ENCODE peak calls at places on chromosomes 3 and 15, in five cellular contexts. Y is HepG2, G is A549, D is K562, Q is GM12878. K is an unnamed sample.

GRCh38 chr3:111902534-111902933 is 43.5 kb downstream of the PHLDB2 start:
- DNase-seq in Q (no peak), D (no peak), G (no peak), Y (no peak), K (no peak)

GRCh38 chr3:107981471-107982111 is 109.2 kb downstream of the CD47 start:
- DNase-seq in G (no peak), Q (no peak), D (no peak), Y (no peak), K (no peak)

GRCh38 chr3:37992271-37993066 is 1.9 kb downstream of the VILL start:
- DNase-seq in G (no peak), D (peak), Y (peak), Q (no peak), K (no peak)

GRCh38 chr15:69958494-69959134 is 139.1 kb downstream of the TLE3 start:
- DNase-seq in Q (no peak), G (no peak), D (no peak), Y (no peak), K (peak)

GRCh38 chr15:73884159-73884558 is 10.8 kb downstream of the TBC1D21 start:
- DNase-seq in D (no peak), G (no peak), Q (no peak), Y (no peak), K (no peak)

GRCh38 chr3:38122712-38123290 is 14.1 kb downstream of the ACAA1 start:
- DNase-seq in Y (no peak), G (no peak), D (no peak), Q (no peak), K (no peak)

GRCh38 chr15:61116830-61117229 is 112.3 kb downstream of the RORA start:
- DNase-seq in D (no peak), Q (no peak), G (no peak), Y (no peak), K (no peak)

GRCh38 chr3:126394977-126395321 is 240 bp downstream of the CFAP100 start:
- DNase-seq in Y (no peak), D (no peak), Q (no peak), G (no peak), K (peak)

GRCh38 chr3:114320251-114320650 is 26.4 kb downstream of the TIGIT start:
- DNase-seq in Q (no peak), G (no peak), Y (no peak), D (no peak), K (no peak)

GRCh38 chr15:91881551-91882297 is 28.2 kb downstream of the SLCO3A1 start:
- DNase-seq in D (no peak), G (no peak), Y (no peak), Q (no peak), K (no peak)

GRCh38 chr3:137687181-137687880 is 76.8 kb upstream of the SOX14 start:
- DNase-seq in Q (no peak), Y (no peak), G (no peak), D (no peak), K (no peak)

GRCh38 chr15:28944286-28944685 is 58.5 kb downstream of the APBA2 start:
- DNase-seq in G (no peak), D (no peak), Y (no peak), Q (no peak), K (no peak)

GRCh38 chr3:181278468-181279238 is 289.1 kb upstream of the DNAJC19 start:
- DNase-seq in D (peak), Y (no peak), G (no peak), Q (no peak), K (no peak)

GRCh38 chr3:12746419-12746818 is 12.6 kb downstream of the TMEM40 start:
- DNase-seq in D (no peak), Y (no peak), G (no peak), Q (no peak), K (no peak)

GRCh38 chr3:36600413-36600812 is 163.9 kb downstream of the DCLK3 start:
- DNase-seq in Y (no peak), G (no peak), Q (no peak), D (no peak), K (no peak)

GRCh38 chr3:56937580-56937979 is 122.9 kb upstream of the SPATA12 start:
- DNase-seq in G (no peak), Q (no peak), Y (no peak), D (no peak), K (no peak)

GRCh38 chr15:52140646-52141045 is 28.1 kb upstream of the BCL2L10 start:
- DNase-seq in Y (no peak), D (no peak), G (no peak), Q (no peak), K (no peak)

GRCh38 chr3:129230311-129231019 is 18.9 kb upstream of the COPG1 start:
- DNase-seq in Y (peak), D (peak), Q (no peak), G (no peak), K (no peak)

GRCh38 chr3:46191730-46192129 is 16.4 kb downstream of the CCR1 start:
- DNase-seq in Q (no peak), Y (no peak), D (no peak), G (no peak), K (no peak)

GRCh38 chr3:2300938-2301337 is 202.3 kb downstream of the CNTN4 start:
- DNase-seq in Y (no peak), Q (no peak), G (no peak), D (no peak), K (no peak)

GRCh38 chr3:195060531-195061385 is 210.2 kb downstream of the XXYLT1 start:
- DNase-seq in Y (no peak), Q (no peak), D (no peak), G (no peak), K (no peak)

GRCh38 chr3:15512173-15512572 is 9.3 kb downstream of the COLQ start:
- DNase-seq in Q (no peak), G (no peak), Y (no peak), D (no peak), K (no peak)

GRCh38 chr3:156388469-156389150 is 166.3 kb downstream of the SSR3 start:
- DNase-seq in G (no peak), D (no peak), Q (no peak), Y (no peak), K (no peak)

GRCh38 chr3:17805461-17805940 is 63.1 kb upstream of the TBC1D5 start:
- DNase-seq in D (no peak), Q (no peak), G (no peak), Y (no peak), K (no peak)

GRCh38 chr3:4977001-4977888 is 2.0 kb upstream of the BHLHE40 start:
- DNase-seq in Y (peak), D (peak), G (peak), Q (peak), K (peak)

GRCh38 chr3:278300-279064 is 81.9 kb downstream of the CHL1 start:
- DNase-seq in G (no peak), Y (no peak), D (no peak), Q (peak), K (no peak)

GRCh38 chr15:44775923-44776322 is 39.6 kb downstream of the TRIM69 start:
- DNase-seq in Q (no peak), D (no peak), Y (no peak), G (no peak), K (no peak)

GRCh38 chr15:77187751-77188464 is 117.0 kb upstream of the TSPAN3 start:
- DNase-seq in Y (no peak), G (no peak), D (no peak), Q (peak), K (no peak)

GRCh38 chr3:128546646-128547045 is 53.6 kb upstream of the GATA2 start:
- DNase-seq in Y (peak), D (no peak), Q (no peak), G (no peak), K (no peak)

GRCh38 chr3:57961828-57962447 is 46.3 kb upstream of the FLNB start:
- DNase-seq in Q (no peak), D (peak), Y (peak), G (no peak), K (no peak)

GRCh38 chr3:170709046-170709445 is 123.2 kb upstream of the SLC7A14 start:
- DNase-seq in G (no peak), Y (no peak), Q (no peak), D (no peak), K (no peak)

GRCh38 chr15:61383421-61383820 is 154.3 kb upstream of the RORA start:
- DNase-seq in Q (no peak), G (no peak), Y (no peak), D (no peak), K (no peak)

GRCh38 chr3:132332082-132332964 is 15.1 kb downstream of the ACP3 start:
- DNase-seq in Y (no peak), Q (no peak), G (no peak), D (no peak), K (no peak)
- TF ChIP-seq ESRRA in Y (no peak), Q (no peak), G (no peak), D (no peak), K (no peak)

DNA sequence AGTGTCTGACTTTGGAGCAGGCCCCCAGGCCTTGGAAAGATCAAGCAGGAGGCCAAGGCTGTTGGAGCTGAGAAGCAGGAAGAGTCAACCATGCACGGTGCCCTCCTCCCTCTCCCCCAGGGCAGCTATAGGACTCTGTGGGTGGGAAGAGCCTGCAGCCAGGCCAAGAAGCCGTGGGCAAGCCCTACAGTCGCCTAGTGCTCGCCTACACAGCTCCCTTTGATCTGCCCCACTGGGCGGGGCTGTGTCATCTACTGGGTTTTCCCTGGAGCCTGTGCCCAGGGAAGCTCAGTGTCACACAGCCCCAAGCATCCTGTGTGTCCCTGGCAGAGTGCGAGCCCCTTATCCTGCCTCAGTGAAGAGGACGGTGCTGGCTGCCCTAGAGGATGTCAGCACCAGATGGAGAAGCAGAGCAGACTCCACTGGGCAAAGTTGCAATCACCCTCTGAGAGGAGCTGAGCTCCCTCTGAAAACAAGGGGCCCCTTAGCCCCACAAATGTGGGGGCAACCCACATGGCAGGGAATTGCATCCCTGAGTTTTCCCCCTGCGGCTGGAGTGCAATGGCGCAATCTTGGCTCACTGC is 72.1 kb downstream of the KLF13 start:
- DNase-seq in Q (no peak), G (no peak), Y (peak), D (no peak), K (no peak)
- TF ChIP-seq ESRRA in Q (no peak), G (no peak), Y (no peak), D (no peak), K (no peak)

GRCh38 chr3:76501315-76501714 is 538.6 kb upstream of the ROBO2 start:
- DNase-seq in G (no peak), Q (no peak), D (no peak), Y (no peak), K (no peak)

GRCh38 chr3:76500746-76501275 is 539.1 kb upstream of the ROBO2 start:
- DNase-seq in G (no peak), D (no peak), Q (no peak), Y (no peak), K (no peak)

GRCh38 chr3:76502076-76502475 is 537.8 kb upstream of the ROBO2 start:
- DNase-seq in Y (no peak), G (no peak), Q (no peak), D (no peak), K (no peak)

GRCh38 chr3:76495216-76495615 is 544.7 kb upstream of the ROBO2 start:
- DNase-seq in G (no peak), Q (no peak), D (no peak), Y (no peak), K (no peak)

GRCh38 chr3:76497636-76498035 is 542.3 kb upstream of the ROBO2 start:
- DNase-seq in Y (peak), G (no peak), D (no peak), Q (no peak), K (peak)
- TF ChIP-seq ESRRA in Y (no peak), G (no peak), D (no peak), Q (no peak), K (no peak)

DNA sequence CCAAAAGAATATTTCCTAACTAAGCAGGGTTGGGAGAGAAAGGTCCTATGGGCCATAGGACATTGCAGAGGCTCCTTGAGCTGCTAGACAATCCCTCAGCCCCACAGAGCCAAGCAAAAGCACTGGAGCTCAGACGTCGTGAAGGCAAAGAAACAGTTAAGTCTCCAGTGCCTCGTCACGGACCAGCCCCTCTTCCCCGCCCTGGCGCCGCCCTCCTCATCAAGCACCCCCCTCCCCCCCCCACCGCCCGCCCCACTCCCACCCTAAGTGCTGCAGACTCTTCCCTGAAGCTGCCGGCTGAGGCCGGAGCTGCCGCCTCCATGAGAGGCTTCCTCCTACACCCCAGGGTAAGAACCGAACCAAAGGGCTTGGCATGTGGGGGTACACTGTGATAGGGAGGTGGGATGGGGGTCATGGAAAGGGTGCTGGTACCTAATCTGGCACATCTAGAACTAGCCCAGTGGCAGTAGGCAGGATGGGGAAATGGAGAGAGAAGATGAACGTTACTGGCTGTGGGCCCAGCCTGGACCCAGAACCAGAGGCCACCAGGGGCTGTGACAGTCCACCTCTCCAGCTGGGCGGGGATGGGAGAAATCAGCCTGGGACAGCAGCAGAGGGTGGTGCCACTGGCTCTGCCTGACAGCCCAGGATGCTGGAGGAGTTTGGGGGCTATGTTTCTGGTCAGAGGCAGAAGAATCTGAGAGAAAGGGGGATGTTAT is at the start of gene MAP1A:
- DNase-seq in Y (no peak), G (no peak), D (peak), Q (no peak), K (peak)
- TF ChIP-seq ESRRA in Y (no peak), G (no peak), D (no peak), Q (no peak), K (no peak)

DNA sequence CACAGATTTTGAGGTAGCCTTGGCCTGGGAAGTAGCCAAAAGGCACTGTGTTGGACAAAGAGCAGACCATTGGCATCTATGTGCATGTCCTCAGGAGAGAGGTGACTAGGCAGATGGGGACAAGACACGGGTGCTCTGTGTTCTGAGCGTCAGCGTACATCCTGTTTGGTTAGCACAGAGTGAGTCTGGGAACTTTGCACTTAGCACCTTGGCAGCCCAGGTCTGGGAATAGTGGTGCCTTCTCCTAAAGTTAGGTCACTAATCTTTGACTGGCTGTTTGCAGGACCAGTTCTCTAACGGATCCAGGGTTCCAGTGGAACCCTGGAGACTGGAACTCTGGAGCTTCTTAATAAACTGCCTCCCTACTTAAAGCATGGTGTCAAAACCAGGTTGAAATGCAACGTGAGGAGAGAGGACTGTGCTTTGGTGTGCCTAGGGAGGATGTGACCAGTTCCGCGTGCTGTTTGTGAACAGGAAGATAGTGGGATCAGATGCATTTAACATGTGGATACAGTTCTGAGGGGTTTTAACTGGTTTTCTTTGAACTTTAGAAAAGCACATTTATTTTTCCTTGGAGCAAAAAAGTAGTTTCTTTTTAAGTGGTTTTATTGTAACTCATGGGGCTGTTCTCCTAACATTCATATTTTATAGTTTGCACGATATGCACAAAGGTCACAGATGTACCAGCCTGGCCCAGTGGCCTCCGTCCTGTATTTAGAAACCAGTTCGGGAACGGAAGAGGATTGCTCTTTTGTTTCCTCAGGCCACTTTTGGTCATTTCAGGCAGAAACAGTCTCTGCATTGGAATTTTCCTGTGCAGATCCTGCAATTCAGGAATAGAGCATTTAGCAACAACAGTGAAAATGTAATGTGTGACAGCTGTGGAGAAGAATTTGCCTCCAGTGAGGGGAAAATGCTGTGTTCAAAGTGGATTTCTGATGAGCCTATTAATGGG is 48.8 kb downstream of the ABHD2 start:
- DNase-seq in Y (peak), D (no peak), Q (no peak), G (no peak), K (no peak)
- TF ChIP-seq ESRRA in Y (no peak), D (no peak), Q (no peak), G (no peak), K (no peak)

GRCh38 chr15:25179673-25180511 is 225.1 kb downstream of the SNRPN start:
- DNase-seq in D (no peak), Y (no peak), Q (no peak), G (no peak), K (peak)
- TF ChIP-seq ESRRA in D (no peak), Y (no peak), Q (no peak), G (no peak), K (no peak)

GRCh38 chr3:73582535-73582934 is 42.2 kb downstream of the PDZRN3 start:
- DNase-seq in Q (no peak), G (no peak), D (no peak), Y (no peak), K (no peak)

GRCh38 chr3:73576995-73577394 is 47.7 kb downstream of the PDZRN3 start:
- DNase-seq in Y (no peak), Q (no peak), G (no peak), D (no peak), K (no peak)

GRCh38 chr3:73577704-73578103 is 47.0 kb downstream of the PDZRN3 start:
- DNase-seq in G (no peak), Y (no peak), Q (no peak), D (no peak), K (no peak)

GRCh38 chr3:73581134-73581846 is 43.5 kb downstream of the PDZRN3 start:
- DNase-seq in Y (no peak), G (no peak), Q (no peak), D (no peak), K (no peak)

GRCh38 chr3:73580343-73580742 is 44.4 kb downstream of the PDZRN3 start:
- DNase-seq in Y (no peak), D (no peak), Q (no peak), G (no peak), K (no peak)
- TF ChIP-seq ESRRA in Y (no peak), D (no peak), Q (no peak), G (no peak), K (no peak)

DNA sequence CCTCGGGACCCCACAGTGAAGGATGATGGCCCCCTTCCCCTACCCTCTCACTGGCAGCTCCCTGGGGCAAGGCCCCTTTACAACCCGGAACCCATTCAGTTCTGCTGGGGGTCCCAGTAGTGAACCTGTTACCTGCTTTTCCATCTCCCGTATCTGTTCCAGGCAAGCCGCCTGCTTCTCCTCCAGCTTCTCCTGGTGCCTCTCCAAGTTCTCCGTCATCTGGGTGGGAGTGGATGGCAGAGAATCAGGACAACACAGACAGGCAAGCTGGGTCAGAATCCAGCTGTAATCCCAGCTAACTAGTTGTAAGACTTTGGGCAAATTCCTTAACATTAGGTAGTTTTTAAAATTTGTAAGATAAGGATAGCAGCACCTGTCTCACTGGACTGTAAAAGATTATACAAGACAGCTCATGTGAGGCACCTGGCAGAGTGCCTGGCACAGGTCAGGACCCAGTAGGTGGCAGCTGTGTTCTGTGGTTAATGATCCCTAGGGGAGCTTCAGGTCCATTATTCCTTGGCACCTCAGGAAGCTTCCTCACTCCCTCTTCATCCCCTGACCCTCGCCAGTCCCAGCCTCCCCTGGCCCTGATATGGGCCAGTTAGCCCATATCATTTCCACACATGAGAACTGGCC is 6.4 kb upstream of the ANKRD63 start:
- DNase-seq in D (no peak), Q (no peak), Y (no peak), G (no peak), K (no peak)
- TF ChIP-seq ESRRA in D (no peak), Q (no peak), Y (no peak), G (no peak), K (no peak)

DNA sequence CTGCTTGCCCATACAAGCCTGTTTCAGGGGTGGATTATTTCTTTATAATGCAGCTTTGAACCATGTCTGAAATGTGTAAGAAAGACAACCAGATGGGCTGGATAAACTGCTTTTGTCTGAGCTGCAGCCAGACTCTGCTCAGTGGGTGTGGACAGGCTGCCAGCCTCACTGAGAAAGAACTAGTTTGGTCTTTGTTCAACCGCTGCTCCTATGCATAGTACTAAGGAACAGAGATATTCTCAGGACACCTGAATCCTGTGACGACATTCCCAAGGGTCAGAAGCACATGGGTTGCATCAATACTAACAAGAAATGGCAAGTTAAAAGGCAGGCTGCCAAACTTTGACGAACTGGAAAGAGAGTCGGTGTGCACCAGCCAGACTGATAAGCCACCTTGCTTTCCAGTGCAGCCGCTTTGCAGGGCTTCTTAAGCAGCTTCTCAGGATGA is 57.2 kb downstream of the PLD1 start:
- DNase-seq in D (no peak), G (no peak), Y (no peak), Q (no peak), K (no peak)
- TF ChIP-seq ESRRA in D (no peak), G (no peak), Y (no peak), Q (no peak), K (no peak)